ENCODE peak calls at places on chromosome 22, in six cellular contexts. K is astrocyte, V is mesendoderm, T is HCT116, M is Karpas-422, B is kidney. U is an unnamed sample.

GRCh38 chr22:37229012-37229804 is 14.9 kb downstream of the RAC2 start:
- DNase-seq in M (no peak), V (no peak), B (no peak), K (peak), T (peak), U (peak)

GRCh38 chr22:20013382-20013871 is 3.2 kb downstream of the ARVCF start:
- DNase-seq in T (no peak), K (peak), B (peak), M (peak), V (peak), U (peak)

GRCh38 chr22:20430101-20430640 is 7.5 kb downstream of the SCARF2 start:
- DNase-seq in K (no peak), T (no peak), M (no peak), B (peak), V (peak), U (no peak)

GRCh38 chr22:36737776-36738175 is 34.2 kb upstream of the CACNG2 start:
- DNase-seq in B (no peak), T (no peak), V (no peak), M (no peak), K (no peak), U (no peak)

GRCh38 chr22:37904572-37905533 is 1.2 kb upstream of the MICALL1 start:
- DNase-seq in K (peak), T (peak), M (peak), V (peak), B (peak), U (peak)

GRCh38 chr22:46652930-46653331 is 32.7 kb downstream of the GRAMD4 start:
- DNase-seq in M (no peak), K (no peak), T (no peak), B (no peak), V (no peak), U (no peak)

GRCh38 chr22:23608583-23608982 is 23.5 kb downstream of the DRICH1 start:
- DNase-seq in B (no peak), T (no peak), M (no peak), K (peak), V (peak), U (peak)

GRCh38 chr22:29138556-29138955 is 65.7 kb downstream of the KREMEN1 start:
- DNase-seq in V (no peak), K (no peak), B (peak), M (no peak), T (no peak), U (no peak)

GRCh38 chr22:26658161-26658560 is 773 bp downstream of the MIAT start:
- DNase-seq in M (peak), B (no peak), K (no peak), V (peak), T (no peak), U (no peak)

DNA sequence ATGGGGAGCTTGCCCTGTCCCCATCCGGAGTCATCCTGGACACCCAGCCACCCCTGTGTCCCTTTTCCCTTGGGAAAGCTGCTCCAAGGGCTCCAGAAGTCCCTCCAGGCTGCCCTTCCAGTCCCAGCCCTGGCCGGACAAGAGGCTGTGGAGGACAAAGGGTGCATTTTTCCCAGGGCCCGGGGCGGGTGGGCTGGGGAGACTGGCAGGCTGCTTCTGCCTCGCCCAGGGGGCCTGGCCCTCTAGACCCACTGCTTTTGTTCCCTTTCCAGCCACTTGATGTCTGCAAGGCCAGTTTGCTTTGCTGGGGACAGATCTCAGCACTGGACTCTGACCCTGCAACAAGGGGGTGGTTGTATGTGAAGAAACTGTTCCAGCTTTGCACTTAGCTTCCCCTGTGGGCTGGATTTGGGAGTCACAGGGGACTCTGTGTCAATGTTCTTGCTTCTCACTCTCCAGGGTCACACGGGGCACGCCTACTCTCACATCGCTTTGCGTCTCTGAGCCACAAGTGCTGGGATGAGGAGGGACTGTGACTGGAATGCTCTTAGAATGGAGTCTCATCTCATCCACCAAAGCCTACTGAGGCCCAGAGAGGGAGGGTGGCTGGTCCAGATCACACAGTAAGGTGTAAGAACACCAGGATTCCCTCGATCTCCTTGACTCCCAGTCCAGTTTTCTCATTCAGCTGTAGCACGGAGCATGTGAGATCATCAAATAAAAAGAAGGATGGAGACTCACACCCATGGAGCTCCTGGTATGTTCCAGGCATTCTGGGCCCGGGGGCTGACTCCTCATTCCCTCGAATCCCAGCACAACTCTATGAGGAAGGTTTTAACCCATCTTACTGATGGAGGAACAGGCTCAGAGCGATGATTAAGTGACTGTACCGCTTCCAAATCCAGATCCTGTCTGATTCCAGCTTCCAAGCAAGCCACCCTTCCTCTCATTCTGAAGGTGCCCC is 59.9 kb downstream of the FBXO7 start:
- DNase-seq in K (peak), B (peak), M (no peak), T (no peak), V (no peak), U (no peak)
- H3K9ac ChIP-seq in K (peak), B (no peak), M (no peak), T (no peak), V (no peak), U (peak)

DNA sequence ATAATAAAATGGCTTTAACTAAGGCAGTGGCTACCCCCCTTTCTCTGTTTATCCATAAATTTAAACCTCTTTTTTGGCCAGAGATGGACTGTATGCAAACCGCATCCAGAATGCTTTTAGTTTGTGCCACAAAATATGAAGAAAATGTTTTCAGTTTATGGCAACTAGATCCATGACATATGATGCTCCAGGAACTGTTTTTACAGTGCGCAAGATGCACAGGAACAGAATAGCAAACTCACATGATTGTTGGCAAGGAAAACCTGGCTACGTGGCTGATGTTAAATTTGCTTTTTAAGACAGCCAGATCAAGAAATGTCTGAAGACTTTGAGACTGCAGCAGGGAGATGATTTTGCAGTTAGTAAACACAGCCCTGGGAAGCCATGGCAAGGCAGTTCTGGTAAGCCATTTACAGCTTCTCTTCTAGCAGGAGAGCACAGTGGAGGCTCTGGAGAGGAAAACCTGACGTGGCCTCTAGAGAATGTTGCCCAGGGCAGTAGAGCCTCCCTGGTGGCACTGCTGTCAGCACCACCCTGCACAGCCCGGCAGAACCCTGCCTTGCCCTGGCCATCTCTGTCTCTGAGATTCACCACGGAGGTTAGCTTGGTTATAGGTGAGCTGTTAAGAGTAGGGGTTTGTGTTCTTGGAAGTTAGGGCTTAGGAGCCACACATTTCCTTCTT is 69.8 kb upstream of the TNRC6B start:
- DNase-seq in M (peak), V (peak), B (no peak), T (no peak), K (no peak), U (peak)
- H3K9ac ChIP-seq in M (peak), V (no peak), B (peak), T (no peak), K (no peak), U (peak)

GRCh38 chr22:30770716-30771115 is 76.0 kb downstream of the OSBP2 start:
- DNase-seq in V (no peak), T (no peak), K (no peak), M (no peak), B (no peak), U (no peak)

GRCh38 chr22:30763815-30764686 is 69.4 kb downstream of the OSBP2 start:
- DNase-seq in V (peak), M (peak), K (peak), T (peak), B (no peak), U (peak)

GRCh38 chr22:30767656-30768055 is 73.0 kb downstream of the OSBP2 start:
- DNase-seq in V (no peak), B (no peak), M (no peak), T (no peak), K (no peak), U (no peak)
- H3K9ac ChIP-seq in V (no peak), B (no peak), M (no peak), T (no peak), K (no peak), U (no peak)

DNA sequence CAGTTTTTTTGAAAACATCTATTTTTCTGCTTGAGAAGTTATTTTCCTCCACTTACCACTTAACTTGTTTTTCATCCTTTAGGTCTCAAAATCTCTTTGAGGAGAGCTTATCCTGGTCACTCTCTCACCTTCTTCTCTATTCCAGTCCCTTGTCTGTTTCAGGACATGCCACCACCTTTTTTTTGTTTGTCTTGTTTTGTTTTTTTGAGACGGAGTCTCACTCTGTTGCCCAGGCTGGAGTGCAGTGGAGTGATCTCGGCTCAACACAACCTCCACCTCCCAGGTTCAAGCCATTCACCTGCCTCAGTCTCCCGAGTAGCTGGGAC is 4.6 kb upstream of the BCL2L13 start:
- DNase-seq in B (no peak), V (no peak), K (no peak), M (no peak), T (no peak), U (no peak)
- H3K9ac ChIP-seq in B (no peak), V (no peak), K (peak), M (no peak), T (peak), U (peak)

DNA sequence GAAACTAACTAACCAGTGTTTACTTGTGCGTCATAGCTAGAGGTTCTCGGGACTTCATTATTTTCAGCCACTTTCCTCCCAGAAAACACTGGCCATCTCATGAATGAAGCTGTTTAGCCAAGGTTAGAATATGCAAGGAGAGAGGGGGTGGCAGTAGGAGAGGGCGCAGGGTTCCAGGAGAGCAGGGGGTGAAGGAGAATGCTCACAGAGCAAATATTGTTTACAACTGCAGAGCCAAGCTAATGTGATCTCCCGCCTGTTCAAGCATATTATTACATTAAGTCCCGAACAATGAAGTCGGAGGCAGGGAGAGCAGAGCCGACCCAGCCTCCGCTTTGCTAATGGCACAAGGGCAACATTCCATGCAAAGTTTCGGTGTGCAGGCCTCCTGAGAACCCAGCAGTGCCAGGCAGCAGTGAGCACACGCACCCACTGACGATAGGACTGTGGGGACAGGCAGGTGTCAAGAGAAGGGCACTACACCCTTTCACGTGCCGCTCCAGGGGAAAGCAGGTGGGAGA is 80.1 kb downstream of the MICAL3 start:
- DNase-seq in B (no peak), V (no peak), M (no peak), K (no peak), T (no peak), U (no peak)
- H3K9ac ChIP-seq in B (peak), V (no peak), M (peak), K (no peak), T (no peak), U (no peak)

GRCh38 chr22:42365337-42365865 is 66.8 kb downstream of the NFAM1 start:
- DNase-seq in B (no peak), T (no peak), M (no peak), K (no peak), V (peak), U (peak)

GRCh38 chr22:42367980-42368378 is 64.2 kb downstream of the NFAM1 start:
- DNase-seq in B (no peak), M (no peak), K (no peak), V (no peak), T (no peak), U (no peak)

GRCh38 chr22:42365942-42366660 is 66.1 kb downstream of the NFAM1 start:
- DNase-seq in K (no peak), M (no peak), V (no peak), B (no peak), T (no peak), U (no peak)

GRCh38 chr22:42368379-42369249 is 63.6 kb downstream of the NFAM1 start:
- DNase-seq in T (no peak), B (peak), M (no peak), K (no peak), V (no peak), U (no peak)

DNA sequence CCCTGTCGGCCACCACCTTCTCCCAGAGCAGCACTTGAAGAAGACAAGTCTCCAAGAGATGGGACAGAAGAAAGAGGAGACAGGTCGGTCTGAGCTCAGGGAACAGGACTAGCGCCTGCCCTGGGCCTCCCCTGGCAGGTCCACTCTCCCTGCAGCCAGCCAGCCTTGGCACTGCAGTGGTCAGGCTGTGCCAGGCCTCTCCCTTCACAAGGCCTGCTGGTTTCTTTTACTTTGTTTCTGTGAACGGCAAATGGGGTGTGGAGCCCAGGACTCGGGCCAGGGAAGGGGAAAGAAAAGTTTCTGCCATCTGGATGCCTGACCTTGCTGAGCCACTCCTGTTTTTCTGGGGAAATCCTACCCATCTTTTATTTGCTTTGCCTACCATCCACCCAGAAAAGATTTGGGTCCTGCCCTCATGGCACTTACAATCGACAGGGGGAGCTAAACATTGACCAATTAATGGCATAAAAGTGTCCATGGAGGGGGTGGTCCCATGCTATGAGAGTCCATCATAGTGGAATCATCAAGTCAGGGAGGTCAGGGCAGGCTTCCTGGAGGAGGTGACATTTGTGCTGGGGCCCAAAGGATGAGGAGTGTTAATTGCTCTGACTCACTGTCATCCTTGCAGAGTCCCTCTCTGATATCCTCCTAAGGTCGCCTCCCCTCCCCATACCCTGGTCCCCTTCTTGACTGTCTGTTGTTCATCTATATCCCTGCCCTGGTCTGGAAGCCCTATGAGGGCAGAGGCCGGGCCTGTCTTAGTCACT is 65.2 kb downstream of the NFAM1 start:
- DNase-seq in B (no peak), V (no peak), T (no peak), K (no peak), M (no peak), U (peak)
- H3K9ac ChIP-seq in B (no peak), V (peak), T (no peak), K (no peak), M (no peak), U (no peak)

DNA sequence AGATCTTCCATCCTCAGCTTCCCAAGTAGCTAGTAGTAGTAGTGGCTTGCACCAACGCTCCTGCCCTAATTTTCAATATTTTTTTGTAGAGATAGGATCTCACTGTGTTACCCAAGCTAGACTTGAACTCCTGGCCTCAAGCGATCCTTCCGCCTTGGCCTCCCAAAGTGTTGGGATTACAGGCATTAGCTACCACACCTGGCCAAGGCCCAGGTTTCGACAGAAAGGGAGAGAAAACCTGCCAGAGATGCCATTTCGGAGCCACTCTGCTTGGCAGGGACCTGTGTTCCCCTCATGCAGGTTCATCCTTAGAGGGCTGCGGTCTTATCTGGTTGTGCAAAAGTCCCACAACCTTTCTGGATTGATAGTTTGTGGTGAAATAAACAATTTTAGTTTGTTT is 41.4 kb downstream of the FAM83F start:
- DNase-seq in T (no peak), B (no peak), M (no peak), K (no peak), V (no peak), U (no peak)
- H3K9ac ChIP-seq in T (no peak), B (no peak), M (no peak), K (no peak), V (no peak), U (no peak)

GRCh38 chr22:27844656-27845602 is 43.4 kb upstream of the MN1 start:
- DNase-seq in V (peak), K (peak), B (no peak), T (no peak), M (no peak), U (peak)
- H3K9ac ChIP-seq in V (no peak), K (no peak), B (no peak), T (no peak), M (no peak), U (no peak)

GRCh38 chr22:49959782-49960158 is 802 bp upstream of the PIM3 start:
- DNase-seq in K (no peak), T (no peak), M (no peak), B (no peak), V (no peak), U (no peak)
- H3K9ac ChIP-seq in K (peak), T (peak), M (peak), B (peak), V (peak), U (peak)

U was measured in adipocyte.